ENCODE peak calls at places on chromosome 16, in seven cellular contexts. S is NCI-H1048, O is tibial nerve, A is left cardiac atrium, T is ureter, U is cardiac fibroblast, K is RKO. B is an unnamed sample.

GRCh38 chr16:69419956-69420355 is 4.5 kb upstream of the CYB5B start:
- DNase-seq in S (no peak), A (no peak), T (no peak), U (no peak), K (no peak), O (no peak), B (no peak)

GRCh38 chr16:52964290-52964689 is 88.4 kb downstream of the CHD9NB start:
- DNase-seq in O (no peak), S (no peak), A (no peak), K (no peak), T (no peak), U (peak), B (no peak)

GRCh38 chr16:30525844-30526136 is 576 bp downstream of the ZNF768 start:
- DNase-seq in A (no peak), T (no peak), O (no peak), S (no peak), K (no peak), U (no peak), B (peak)

GRCh38 chr16:12456355-12456754 is 347.3 kb downstream of the CPPED1 start:
- DNase-seq in S (no peak), U (no peak), K (no peak), A (no peak), T (no peak), O (no peak), B (no peak)

GRCh38 chr16:50517450-50518252 is 30.5 kb upstream of the NKD1 start:
- DNase-seq in S (no peak), U (no peak), T (no peak), K (no peak), O (no peak), A (no peak), B (no peak)

GRCh38 chr16:73151225-73151624 is 103.3 kb upstream of the ZFHX3 start:
- DNase-seq in T (no peak), A (no peak), O (no peak), S (no peak), K (no peak), U (no peak), B (no peak)

GRCh38 chr16:29141586-29142324 is 156.9 kb downstream of the LAT start:
- DNase-seq in K (no peak), S (no peak), O (no peak), U (no peak), A (no peak), T (no peak), B (no peak)

GRCh38 chr16:1674751-1675664 is 3.1 kb upstream of the JPT2 start:
- DNase-seq in S (no peak), O (no peak), T (no peak), K (peak), A (no peak), U (peak), B (peak)

GRCh38 chr16:67364610-67365256 is 28.6 kb downstream of the TPPP3 start:
- DNase-seq in A (no peak), O (no peak), K (no peak), U (no peak), S (no peak), T (no peak), B (no peak)

GRCh38 chr16:865026-865425 is 64.5 kb upstream of the GNG13 start:
- DNase-seq in O (no peak), A (no peak), U (no peak), T (no peak), S (no peak), K (no peak), B (no peak)

GRCh38 chr16:79767597-79768280 is 167.2 kb upstream of the MAF start:
- DNase-seq in U (peak), K (no peak), A (no peak), T (no peak), S (no peak), O (peak), B (peak)

GRCh38 chr16:11384956-11385586 is 39.8 kb downstream of the RMI2 start:
- DNase-seq in T (no peak), K (no peak), S (no peak), A (peak), O (no peak), U (no peak), B (no peak)

GRCh38 chr16:12868788-12869187 is 32.6 kb upstream of the SHISA9 start:
- DNase-seq in O (no peak), A (no peak), K (no peak), S (no peak), T (no peak), U (no peak), B (no peak)

GRCh38 chr16:52581530-52581929 is 34.6 kb upstream of the TOX3 start:
- DNase-seq in U (no peak), S (no peak), O (no peak), K (peak), A (no peak), T (no peak), B (no peak)

GRCh38 chr16:30600215-30600614 is 10.0 kb downstream of the ZNF689 start:
- DNase-seq in A (no peak), S (no peak), U (no peak), T (no peak), O (no peak), K (no peak), B (no peak)

GRCh38 chr16:85601730-85602401 is 11.3 kb upstream of the GSE1 start:
- DNase-seq in S (no peak), T (no peak), A (no peak), K (no peak), U (no peak), O (no peak), B (no peak)

GRCh38 chr16:86138121-86138944 is 239.4 kb downstream of the IRF8 start:
- DNase-seq in A (no peak), U (no peak), K (no peak), T (no peak), S (no peak), O (no peak), B (no peak)

GRCh38 chr16:86925067-86925791 is 346.9 kb downstream of the FOXL1 start:
- DNase-seq in A (no peak), T (no peak), O (no peak), K (no peak), S (no peak), U (peak), B (peak)

GRCh38 chr16:81755915-81756644 is 23.0 kb upstream of the PLCG2 start:
- DNase-seq in A (peak), K (no peak), S (no peak), T (no peak), O (no peak), U (peak), B (no peak)

GRCh38 chr16:1206786-1207185 is 18.3 kb downstream of the TPSG1 start:
- DNase-seq in U (no peak), A (no peak), T (no peak), O (no peak), S (no peak), K (no peak), B (no peak)

GRCh38 chr16:23384878-23385277 is 68.1 kb downstream of the COG7 start:
- DNase-seq in T (no peak), O (no peak), S (no peak), K (no peak), A (no peak), U (no peak), B (no peak)

GRCh38 chr16:84687715-84688114 is 12.1 kb upstream of the USP10 start:
- DNase-seq in A (no peak), K (peak), O (no peak), T (no peak), S (no peak), U (peak), B (peak)

GRCh38 chr16:76204249-76204648 is 73.0 kb upstream of the CNTNAP4 start:
- DNase-seq in T (no peak), K (no peak), A (no peak), U (no peak), O (no peak), S (no peak), B (no peak)

GRCh38 chr16:77387075-77387474 is 47.8 kb downstream of the ADAMTS18 start:
- DNase-seq in O (no peak), U (peak), A (no peak), T (no peak), K (no peak), S (no peak), B (no peak)

GRCh38 chr16:86704516-86704915 is 126.2 kb downstream of the FOXL1 start:
- DNase-seq in A (no peak), O (no peak), T (no peak), K (no peak), S (no peak), U (no peak), B (no peak)

GRCh38 chr16:23504453-23505179 is 5.7 kb downstream of the GGA2 start:
- DNase-seq in T (peak), K (peak), O (peak), S (no peak), A (peak), U (peak), B (peak)

GRCh38 chr16:89322381-89323119 is 105.0 kb downstream of the ZNF778 start:
- DNase-seq in S (no peak), T (no peak), K (peak), U (peak), A (peak), O (no peak), B (peak)

GRCh38 chr16:772959-773358 is 12.4 kb downstream of the MSLN start:
- DNase-seq in S (no peak), U (no peak), O (no peak), T (no peak), A (no peak), K (no peak), B (no peak)

GRCh38 chr16:85514601-85515318 is 98.4 kb upstream of the GSE1 start:
- DNase-seq in U (peak), K (peak), O (peak), T (peak), A (peak), S (no peak), B (peak)

GRCh38 chr16:23486480-23486879 is 23.8 kb downstream of the GGA2 start:
- DNase-seq in K (no peak), S (no peak), O (no peak), A (no peak), T (no peak), U (no peak), B (no peak)

GRCh38 chr16:87037012-87037411 is 280.2 kb downstream of the C16orf95 start:
- DNase-seq in S (no peak), T (no peak), K (no peak), A (no peak), O (no peak), U (no peak), B (no peak)

GRCh38 chr16:79988089-79988488 is 387.6 kb upstream of the MAF start:
- DNase-seq in U (no peak), K (no peak), A (no peak), S (no peak), O (no peak), T (no peak), B (no peak)